ENCODE peak calls at places on chromosome 4, in seven cellular contexts. I is K562, V is GM12878, W is HCT116, H is SK-N-SH, N is H1, J is HepG2. D is an unnamed sample.
A peak's percentile ranks its signal among the peaks of the same experiment; 100 is the strongest.

GRCh38 chr4:5808081-5808741 is 84.7 kb downstream of the CRMP1 start:
- DNase-seq in I (no peak), V (no peak), W (no peak), H (peak; percentile 50), N (no peak), J (no peak), D (no peak)

GRCh38 chr4:11488657-11489448 is 60.2 kb upstream of the HS3ST1 start:
- DNase-seq in I (no peak), V (no peak), W (no peak), H (no peak), N (no peak), J (no peak), D (no peak)

GRCh38 chr4:140195806-140196205 is 41.8 kb upstream of the MAML3 start:
- DNase-seq in I (no peak), V (no peak), W (no peak), H (no peak), N (no peak), J (no peak), D (peak; percentile 23)

GRCh38 chr4:74206088-74206826 is 48.3 kb downstream of the MTHFD2L start:
- DNase-seq in I (peak; percentile 12), V (peak; percentile 46), W (no peak), H (no peak), N (no peak), J (no peak), D (no peak)

GRCh38 chr4:123088521-123088920 is 166.1 kb upstream of the NUDT6 start:
- DNase-seq in I (no peak), V (no peak), W (no peak), H (no peak), N (no peak), J (no peak), D (no peak)

GRCh38 chr4:163895369-163896005 is 401.0 kb downstream of the TMA16 start:
- DNase-seq in I (no peak), V (no peak), W (no peak), H (no peak), N (no peak), J (no peak), D (no peak)

GRCh38 chr4:82957045-82957444 is 53.6 kb downstream of the LIN54 start:
- DNase-seq in I (no peak), V (no peak), W (no peak), H (no peak), N (no peak), J (no peak), D (no peak)

GRCh38 chr4:41787931-41788330 is 39.4 kb upstream of the PHOX2B start:
- DNase-seq in I (no peak), V (no peak), W (no peak), H (peak; percentile 15), N (no peak), J (no peak), D (no peak)

GRCh38 chr4:4344915-4345527 is 41.9 kb upstream of the NSG1 start:
- DNase-seq in I (no peak), V (peak; percentile 49), W (no peak), H (no peak), N (no peak), J (no peak), D (no peak)

GRCh38 chr4:184933311-184933710 is 85.0 kb upstream of the HELT start:
- DNase-seq in I (no peak), V (no peak), W (no peak), H (no peak), N (no peak), J (no peak), D (no peak)

GRCh38 chr4:115851918-115852766 is 738.7 kb upstream of the NDST4 start:
- DNase-seq in I (peak; percentile 8), V (peak; percentile 19), W (peak; percentile 51), H (peak; percentile 14), N (peak; percentile 33), J (peak; percentile 53), D (peak; percentile 39)

GRCh38 chr4:78764498-78764961 is 11.6 kb upstream of the BMP2K start:
- DNase-seq in I (no peak), V (no peak), W (no peak), H (no peak), N (no peak), J (no peak), D (no peak)

GRCh38 chr4:149029056-149029651 is 586.9 kb upstream of the NR3C2 start:
- DNase-seq in I (no peak), V (no peak), W (no peak), H (no peak), N (no peak), J (peak; percentile 42), D (no peak)

GRCh38 chr4:117700111-117700892 is 334.0 kb upstream of the NDST3 start:
- DNase-seq in I (no peak), V (no peak), W (peak; percentile 12), H (no peak), N (no peak), J (peak; percentile 5), D (peak; percentile 12)

GRCh38 chr4:155353923-155354540 is 22.7 kb downstream of the MAP9 start:
- DNase-seq in I (peak; percentile 22), V (no peak), W (peak; percentile 51), H (peak; percentile 39), N (no peak), J (peak; percentile 27), D (no peak)

GRCh38 chr4:30443289-30443688 is 276.9 kb upstream of the PCDH7 start:
- DNase-seq in I (no peak), V (no peak), W (no peak), H (no peak), N (peak; percentile 39), J (no peak), D (no peak)

GRCh38 chr4:172232966-172233365 is 419.8 kb downstream of the GALNTL6 start:
- DNase-seq in I (no peak), V (no peak), W (peak; percentile 29), H (no peak), N (peak; percentile 1), J (no peak), D (peak; percentile 20)

GRCh38 chr4:113707013-113707412 is 54.5 kb downstream of the CAMK2D start:
- DNase-seq in I (no peak), V (no peak), W (no peak), H (no peak), N (no peak), J (no peak), D (no peak)

DNA sequence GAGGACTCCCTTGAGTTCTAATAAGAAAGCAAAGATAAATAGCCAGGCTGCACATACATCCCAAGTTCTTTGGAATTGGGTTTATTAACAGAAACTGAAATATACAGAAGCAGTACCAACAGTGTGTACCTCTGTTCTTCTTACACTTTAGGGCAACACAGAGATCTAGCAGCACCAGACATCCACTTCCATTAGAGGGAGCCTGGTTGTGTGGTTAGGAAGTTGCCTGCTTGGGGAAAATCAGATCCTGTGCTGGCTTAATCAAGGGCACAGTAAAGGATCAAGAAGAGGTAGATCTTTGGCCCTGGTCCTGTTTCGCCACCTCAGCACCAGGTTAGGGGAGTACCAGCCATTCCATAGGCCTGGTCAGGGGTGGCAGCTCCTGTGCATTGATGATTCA is 231.1 kb upstream of the ARHGAP24 start:
- DNase-seq in I (no peak), V (no peak), W (no peak), H (peak; percentile 4), N (no peak), J (no peak), D (peak; percentile 26)
- TF ChIP-seq JUND in I (no peak), V (no peak), W (no peak), H (no peak), N (no peak), J (no peak), D (no peak)

DNA sequence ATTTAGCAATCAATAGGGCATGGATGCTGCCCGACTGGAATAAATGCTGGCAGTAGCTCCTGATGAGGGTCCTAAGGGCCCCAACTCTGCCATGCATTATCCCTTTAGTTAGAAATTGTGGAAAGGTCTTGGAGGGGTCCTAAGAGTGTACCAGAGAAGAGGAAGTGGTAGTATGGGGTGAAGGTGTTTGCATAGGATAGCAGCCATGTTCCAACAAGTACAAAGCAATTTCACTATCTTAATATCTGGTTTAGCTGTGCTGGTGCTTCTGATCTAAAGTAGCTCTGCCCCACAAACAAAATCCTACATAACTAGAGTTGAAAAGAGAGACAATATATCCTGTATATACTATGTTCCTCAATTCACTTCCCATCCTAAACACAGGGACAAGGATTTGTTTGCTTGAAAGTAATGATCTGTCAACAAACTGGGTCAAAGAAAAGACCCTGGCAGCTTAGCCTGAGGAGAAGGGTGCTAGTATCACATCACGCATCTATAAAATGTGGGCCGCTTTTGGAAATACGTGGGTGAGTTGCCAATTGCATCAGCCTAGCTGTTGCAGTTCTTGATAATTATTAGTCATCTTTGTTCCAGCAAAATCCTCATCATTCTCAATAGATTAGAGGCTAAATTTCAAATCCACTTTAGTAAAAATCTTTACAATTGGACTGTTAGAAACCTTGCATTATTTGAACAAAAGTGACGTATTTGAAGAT is 33.4 kb upstream of the TAPT1 start:
- DNase-seq in I (no peak), V (no peak), W (no peak), H (no peak), N (no peak), J (no peak), D (no peak)
- TF ChIP-seq JUND in I (no peak), V (no peak), W (no peak), H (no peak), N (no peak), J (no peak), D (no peak)

GRCh38 chr4:16537926-16538325 is 311.7 kb upstream of the TAPT1 start:
- DNase-seq in I (no peak), V (no peak), W (no peak), H (no peak), N (no peak), J (no peak), D (no peak)

GRCh38 chr4:16530688-16531635 is 304.7 kb upstream of the TAPT1 start:
- DNase-seq in I (no peak), V (no peak), W (no peak), H (no peak), N (no peak), J (no peak), D (no peak)

DNA sequence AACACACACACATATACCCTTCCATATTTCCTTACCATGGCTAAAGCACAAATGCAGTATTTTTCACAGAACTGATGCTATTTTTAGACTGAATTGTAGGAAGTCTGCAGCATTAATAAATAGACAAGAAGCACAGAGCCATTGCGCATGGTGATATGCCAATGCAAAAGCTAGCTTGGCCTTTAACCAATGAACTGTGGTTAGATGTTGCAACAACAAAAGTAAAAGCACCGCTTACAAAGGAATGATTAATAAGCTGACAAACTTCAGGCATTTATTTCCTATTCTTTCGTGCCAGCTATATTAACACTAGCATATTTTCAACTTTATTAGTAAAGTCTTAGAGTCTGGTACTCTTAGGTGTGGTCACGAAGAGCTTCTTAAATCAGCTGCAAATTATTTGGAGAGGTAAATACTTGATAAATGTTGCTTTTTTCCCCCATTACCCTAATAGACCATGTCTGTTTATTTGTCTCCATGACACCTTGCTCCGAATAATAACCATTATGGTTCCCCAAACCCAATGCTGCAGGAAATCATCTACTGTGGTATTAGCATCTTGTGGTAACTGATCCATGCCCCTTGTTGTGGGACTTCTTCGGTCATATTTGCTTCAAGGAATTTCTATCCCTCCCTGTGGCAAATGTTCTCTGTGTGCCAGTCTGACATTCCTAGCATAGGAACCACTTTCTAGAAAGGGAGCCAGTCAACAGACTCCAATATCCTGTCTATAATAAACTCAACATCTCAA is 306.1 kb upstream of the TAPT1 start:
- DNase-seq in I (no peak), V (no peak), W (no peak), H (no peak), N (no peak), J (no peak), D (no peak)
- TF ChIP-seq JUND in I (no peak), V (no peak), W (no peak), H (no peak), N (no peak), J (no peak), D (no peak)

GRCh38 chr4:21900211-21900610 is 48.4 kb downstream of the KCNIP4 start:
- DNase-seq in I (no peak), V (no peak), W (no peak), H (no peak), N (no peak), J (no peak), D (no peak)
- TF ChIP-seq JUND in I (no peak), V (no peak), W (no peak), H (peak; percentile 23), N (no peak), J (no peak), D (no peak)

D was measured in T47D.